ENCODE peak calls at places on chromosomes 6 and 20, in seven cellular contexts. A, N, K, O, F, I and X are unnamed samples.

GRCh38 chr6:80544500-80545055 is 438.1 kb downstream of the BCKDHB start:
- DNase-seq in K (no peak), A (no peak), N (no peak), F (no peak), O (no peak), I (no peak), X (no peak)

GRCh38 chr20:63319164-63320040 is 26.4 kb downstream of the COL20A1 start:
- DNase-seq in O (no peak), K (no peak), I (no peak), A (no peak), N (no peak), F (no peak), X (peak)

GRCh38 chr6:56026461-56027180 is 151.2 kb upstream of the BMP5 start:
- DNase-seq in K (no peak), F (peak), I (no peak), N (no peak), A (no peak), O (no peak), X (no peak)

GRCh38 chr6:71488186-71488585 is 199.6 kb downstream of the OGFRL1 start:
- DNase-seq in N (no peak), I (no peak), A (no peak), F (no peak), K (no peak), O (no peak), X (no peak)

GRCh38 chr6:147970970-147971369 is 371.7 kb upstream of the SASH1 start:
- DNase-seq in F (no peak), I (no peak), K (peak), N (no peak), O (no peak), A (no peak), X (no peak)

GRCh38 chr6:146829792-146830565 is 231.2 kb downstream of the ADGB start:
- DNase-seq in I (no peak), A (no peak), F (no peak), K (no peak), N (no peak), O (no peak), X (no peak)

GRCh38 chr6:44169154-44169553 is 10.5 kb downstream of the CAPN11 start:
- DNase-seq in I (no peak), K (no peak), A (no peak), F (no peak), O (no peak), N (no peak), X (peak)

GRCh38 chr6:13380761-13381160 is 52.4 kb upstream of the TBC1D7 start:
- DNase-seq in A (no peak), O (no peak), K (no peak), I (no peak), N (no peak), F (no peak), X (no peak)

GRCh38 chr6:91761621-91762020 is 1174.7 kb upstream of the MAP3K7 start:
- DNase-seq in N (no peak), I (no peak), F (no peak), A (no peak), K (no peak), O (no peak), X (no peak)

GRCh38 chr6:69704916-69705315 is 91.9 kb downstream of the LMBRD1 start:
- DNase-seq in A (no peak), O (no peak), N (no peak), K (no peak), I (no peak), F (no peak), X (no peak)